ENCODE peak calls at places on chromosomes 13 and 19, in ten cellular contexts. G is ovary, T is psoas muscle, X is left lung, B is cardiac muscle cell, L is AG04450, J is astrocyte, D is K562, R is lung, P is GM23338. V is an unnamed sample. For H3K27me3, the result is how much of the 10 kb centered on the place peaks cover.

GRCh38 chr13:35923347-35923746 is 207.8 kb downstream of the DCLK1 start:
- DNase-seq in D (no peak), B (peak), L (no peak), R (no peak), P (no peak), X (no peak), J (peak), G (no peak), T (no peak), V (no peak)

GRCh38 chr13:110092869-110093268 is 214.1 kb downstream of the COL4A1 start:
- DNase-seq in B (peak), D (no peak), X (no peak), R (no peak), L (no peak), J (no peak), G (no peak), T (no peak), P (no peak), V (no peak)

GRCh38 chr13:22793598-22794134 is 387.1 kb upstream of the SGCG start:
- DNase-seq in R (no peak), X (no peak), J (peak), T (no peak), L (no peak), G (no peak), B (no peak), P (peak), D (no peak), V (no peak)

GRCh38 chr19:29966594-29967249 is 24.7 kb downstream of the URI1 start:
- DNase-seq in T (no peak), J (peak), P (peak), B (peak), D (no peak), L (no peak), X (no peak), R (no peak), G (no peak), V (no peak)

GRCh38 chr19:15488489-15489226 is 9.4 kb upstream of the PGLYRP2 start:
- DNase-seq in G (no peak), J (no peak), X (no peak), T (peak), B (peak), P (no peak), L (no peak), D (no peak), R (no peak), V (no peak)

GRCh38 chr13:92896842-92897241 is 329.8 kb upstream of the GPC6 start:
- DNase-seq in R (no peak), X (no peak), T (no peak), G (no peak), L (no peak), D (no peak), B (peak), J (peak), P (peak), V (no peak)

GRCh38 chr19:18839465-18840287 is 7.9 kb downstream of the UPF1 start:
- DNase-seq in G (no peak), D (no peak), L (no peak), X (no peak), R (no peak), J (no peak), B (no peak), T (no peak), P (peak), V (no peak)

GRCh38 chr13:44471686-44472085 is 98.1 kb downstream of the SERP2 start:
- DNase-seq in J (peak), D (no peak), L (no peak), P (no peak), T (no peak), G (no peak), R (no peak), B (peak), X (no peak), V (no peak)

GRCh38 chr13:76023644-76024043 is 387.5 kb downstream of the LMO7 start:
- DNase-seq in L (no peak), X (no peak), J (peak), P (no peak), D (no peak), B (no peak), G (no peak), T (no peak), R (no peak), V (no peak)

GRCh38 chr13:113378825-113379224 is 14.9 kb upstream of the GRTP1 start:
- DNase-seq in J (no peak), R (no peak), B (no peak), T (no peak), G (no peak), L (no peak), P (no peak), X (no peak), D (no peak), V (no peak)

GRCh38 chr19:38629568-38629967 is 10.6 kb downstream of the EIF3K start:
- DNase-seq in R (no peak), L (no peak), P (no peak), G (no peak), D (no peak), T (no peak), J (no peak), X (no peak), B (no peak), V (no peak)
- H3K27ac ChIP-seq in R (no peak), L (no peak), P (peak), G (no peak), D (no peak), T (no peak), J (no peak), X (no peak), B (no peak), V (no peak)

GRCh38 chr13:19085258-19085657 is 96.4 kb downstream of the TUBA3C start:
- DNase-seq in R (peak), B (no peak), P (no peak), J (no peak), L (no peak), X (no peak), T (no peak), D (no peak), G (no peak), V (no peak)

GRCh38 chr13:19088416-19088815 is 93.2 kb downstream of the TUBA3C start:
- DNase-seq in D (no peak), P (no peak), G (no peak), J (no peak), L (no peak), R (peak), T (no peak), X (no peak), B (no peak), V (no peak)

GRCh38 chr13:19090495-19090894 is 91.1 kb downstream of the TUBA3C start:
- DNase-seq in L (no peak), G (no peak), T (no peak), J (no peak), B (no peak), D (no peak), X (no peak), R (no peak), P (no peak), V (no peak)

GRCh38 chr13:19085876-19086275 is 95.7 kb downstream of the TUBA3C start:
- DNase-seq in R (peak), J (no peak), X (no peak), P (no peak), L (no peak), G (no peak), T (no peak), B (no peak), D (no peak), V (no peak)

GRCh38 chr13:19089315-19089714 is 92.3 kb downstream of the TUBA3C start:
- DNase-seq in T (no peak), G (no peak), X (no peak), B (no peak), P (no peak), L (no peak), R (no peak), J (no peak), D (peak), V (no peak)
- TF ChIP-seq CTCF in T (no peak), G (no peak), X (no peak), B (no peak), P (no peak), L (no peak), R (no peak), J (no peak), D (peak), V (no peak)

GRCh38 chr19:32812036-32812435 is 57.5 kb downstream of the SLC7A9 start:
- DNase-seq in L (no peak), B (no peak), X (no peak), J (no peak), R (no peak), P (no peak), D (no peak), G (no peak), T (no peak), V (no peak)

GRCh38 chr19:32814046-32814445 is 55.5 kb downstream of the SLC7A9 start:
- DNase-seq in L (no peak), T (no peak), R (no peak), X (no peak), P (no peak), D (no peak), G (no peak), J (no peak), B (no peak), V (no peak)

GRCh38 chr19:32814624-32815023 is 54.9 kb downstream of the SLC7A9 start:
- DNase-seq in X (no peak), B (no peak), J (no peak), L (no peak), P (no peak), T (no peak), G (no peak), D (no peak), R (no peak), V (no peak)

GRCh38 chr19:32811151-32811550 is 58.4 kb downstream of the SLC7A9 start:
- DNase-seq in D (no peak), L (no peak), J (no peak), X (no peak), G (no peak), T (no peak), B (no peak), P (no peak), R (no peak), V (no peak)

GRCh38 chr19:32812571-32812970 is 57.0 kb downstream of the SLC7A9 start:
- DNase-seq in P (no peak), J (no peak), G (no peak), B (no peak), T (no peak), L (no peak), X (no peak), R (no peak), D (no peak), V (no peak)
- H3K27me3 ChIP-seq in P (under half), J (under half), G (under half), B (under half), T (under half), L (under half), X (under half), R (under half), D (under half), V (under half)

DNA sequence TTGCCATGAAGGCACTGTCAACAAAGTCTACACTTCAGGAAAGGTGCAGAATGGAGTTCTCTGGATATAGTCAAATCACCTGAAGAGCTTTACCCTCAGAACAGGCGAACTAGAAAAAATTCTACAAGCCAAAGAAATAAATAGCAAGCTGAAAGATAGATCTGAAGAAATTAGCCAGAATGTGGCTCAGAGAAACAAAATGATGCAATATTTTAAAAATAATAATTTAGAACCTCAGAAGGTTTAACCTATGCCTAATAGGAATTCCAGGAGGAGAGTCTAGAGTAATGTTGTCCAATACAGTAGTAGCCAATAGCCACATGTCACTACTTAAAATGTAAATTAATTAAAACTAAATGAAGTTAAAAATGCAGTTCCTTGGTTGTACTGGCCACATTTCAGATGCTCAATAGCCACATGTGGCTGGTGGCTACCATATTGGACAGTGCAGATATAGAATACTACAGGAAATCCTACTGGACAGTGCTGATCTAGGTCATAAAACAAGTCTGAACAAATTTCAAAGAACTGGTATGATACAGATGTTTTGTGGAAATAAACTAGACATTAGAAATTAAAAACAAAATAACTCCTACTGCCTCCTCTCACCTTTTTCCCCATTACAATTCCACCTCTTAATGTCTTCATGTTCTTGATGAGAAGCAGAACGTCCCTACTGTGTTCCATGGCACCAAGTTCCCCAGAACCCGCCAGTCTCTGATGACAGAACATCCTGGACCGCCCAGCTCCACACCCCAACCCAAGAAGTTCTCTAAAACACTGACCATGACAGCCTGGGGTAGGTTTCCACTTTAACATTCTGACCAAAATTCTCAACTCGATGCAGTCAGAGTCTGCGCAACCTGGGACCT is 639 bp upstream of the CDADC1 start:
- DNase-seq in X (no peak), R (no peak), P (no peak), J (no peak), B (no peak), L (no peak), D (no peak), T (no peak), G (no peak), V (no peak)
- H3K27ac ChIP-seq in X (peak), R (peak), P (no peak), J (peak), B (peak), L (peak), D (peak), T (peak), G (peak), V (peak)

GRCh38 chr19:13959962-13960862 is 7.9 kb downstream of the DCAF15 start:
- DNase-seq in P (peak), G (no peak), D (peak), J (no peak), R (no peak), B (no peak), L (no peak), T (no peak), X (no peak), V (no peak)
- TF ChIP-seq CTCF in P (peak), G (no peak), D (peak), J (peak), R (no peak), B (peak), L (peak), T (peak), X (no peak), V (peak)

DNA sequence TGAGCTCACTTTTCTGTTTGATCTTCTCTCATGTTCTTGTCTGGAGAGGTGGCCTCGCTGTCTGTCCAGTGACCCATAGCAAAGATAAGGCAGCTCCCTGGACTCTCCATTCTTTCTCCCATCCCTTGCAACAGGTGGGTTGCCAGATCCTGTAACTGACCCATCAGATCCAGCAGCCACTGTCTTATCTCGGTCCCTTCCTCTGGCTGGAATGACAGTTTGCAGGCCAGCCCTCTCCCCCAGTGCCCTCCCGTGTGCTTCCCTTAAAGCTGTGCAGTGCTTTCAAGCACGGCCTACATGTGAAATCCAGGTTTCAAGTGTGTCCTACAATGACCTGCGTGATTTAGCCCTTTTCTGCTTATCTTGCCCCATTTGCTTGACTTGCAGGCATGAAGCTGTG is 3.7 kb downstream of the GTF3A start:
- DNase-seq in X (no peak), R (no peak), G (no peak), P (no peak), J (no peak), B (no peak), D (peak), T (no peak), L (no peak), V (no peak)
- H3K27me3 ChIP-seq in X (under half), R (under half), G (under half), P (under half), J (under half), B (under half), D (under half), T (under half), L (under half), V (under half)